ENCODE peak calls at places on chromosomes 2 and 18, in six cellular contexts. P is hypothalamus; E is right lobe of liver; I is stimulated activated CD4-positive, alpha-beta T cell treated with anti-CD3 and anti-CD28 coated beads, Interleukin-4, amount 100 ng/mL, for 4 hours; T is EL; Y is effector CD4-positive, alpha-beta T cell. V is an unnamed sample.

GRCh38 chr2:86396304-86396785 is 44.8 kb upstream of the KDM3A start:
- DNase-seq in P (no peak), E (no peak), I (no peak), T (peak; percentile 10), Y (no peak), V (no peak)

GRCh38 chr2:55169359-55169758 is 62.7 kb downstream of the CLHC1 start:
- DNase-seq in P (no peak), E (no peak), I (no peak), T (peak; percentile 19), Y (no peak), V (no peak)

GRCh38 chr18:7090771-7091170 is 26.8 kb downstream of the LAMA1 start:
- DNase-seq in P (no peak), E (no peak), I (no peak), T (no peak), Y (no peak), V (no peak)

GRCh38 chr2:174593574-174594203 is 3.9 kb downstream of the WIPF1 start:
- DNase-seq in P (no peak), E (no peak), I (peak; percentile 30), T (peak; percentile 66), Y (peak; percentile 64), V (no peak)

GRCh38 chr2:69159988-69160387 is 147.0 kb downstream of the ANTXR1 start:
- DNase-seq in P (no peak), E (no peak), I (no peak), T (no peak), Y (no peak), V (no peak)

GRCh38 chr2:38386377-38386776 is 9.3 kb upstream of the ATL2 start:
- DNase-seq in P (no peak), E (no peak), I (no peak), T (no peak), Y (no peak), V (no peak)

GRCh38 chr2:63846487-63846886 is 4.8 kb downstream of the UGP2 start:
- DNase-seq in P (no peak), E (no peak), I (no peak), T (no peak), Y (no peak), V (no peak)

GRCh38 chr2:27051902-27052645 is 606 bp downstream of the AGBL5 start:
- DNase-seq in P (no peak), E (peak; percentile 70), I (no peak), T (no peak), Y (peak; percentile 40), V (no peak)

GRCh38 chr18:35522130-35522959 is 24.6 kb upstream of the INO80C start:
- DNase-seq in P (no peak), E (no peak), I (no peak), T (no peak), Y (no peak), V (no peak)

GRCh38 chr2:26325851-26326250 is 20.1 kb upstream of the SELENOI start:
- DNase-seq in P (no peak), E (no peak), I (no peak), T (peak; percentile 15), Y (no peak), V (no peak)

GRCh38 chr2:225683258-225683657 is 283.7 kb downstream of the NYAP2 start:
- DNase-seq in P (no peak), E (no peak), I (no peak), T (no peak), Y (no peak), V (no peak)